ENCODE peak calls at places on chromosome 9, in eight cellular contexts. E, L, H, J, F, P, G and I are unnamed samples.

GRCh38 chr9:1049641-1050040 is 516 bp upstream of the DMRT2 start:
- DNase-seq in E (no peak), L (no peak), H (no peak), J (no peak), F (peak), P (no peak), G (no peak), I (peak)

GRCh38 chr9:2726620-2727335 is 9.5 kb downstream of the KCNV2 start:
- DNase-seq in E (no peak), L (no peak), H (no peak), J (no peak), F (no peak), P (no peak), G (no peak), I (peak)

GRCh38 chr9:2043881-2044462 is 28.8 kb downstream of the SMARCA2 start:
- DNase-seq in E (no peak), L (no peak), H (no peak), J (no peak), F (no peak), P (no peak), G (no peak), I (no peak)

GRCh38 chr9:27715651-27716050 is 142.4 kb upstream of the C9orf72 start:
- DNase-seq in E (no peak), L (no peak), H (no peak), J (no peak), F (no peak), P (no peak), G (no peak), I (no peak)

GRCh38 chr9:110141118-110141797 is 66.7 kb downstream of the C9orf152 start:
- DNase-seq in E (peak), L (no peak), H (peak), J (peak), F (no peak), P (peak), G (no peak), I (peak)

GRCh38 chr9:107872457-107873192 is 383.1 kb upstream of the KLF4 start:
- DNase-seq in E (no peak), L (no peak), H (no peak), J (no peak), F (no peak), P (no peak), G (no peak), I (no peak)

GRCh38 chr9:16828335-16829281 is 41.9 kb downstream of the BNC2 start:
- DNase-seq in E (peak), L (peak), H (peak), J (peak), F (peak), P (peak), G (peak), I (peak)

GRCh38 chr9:104682642-104683041 is 11.7 kb upstream of the OR13D1 start:
- DNase-seq in E (peak), L (peak), H (no peak), J (no peak), F (no peak), P (no peak), G (no peak), I (peak)

GRCh38 chr9:92455217-92455616 is 27.1 kb downstream of the ASPN start:
- DNase-seq in E (no peak), L (no peak), H (no peak), J (no peak), F (no peak), P (no peak), G (no peak), I (no peak)

GRCh38 chr9:99660191-99660636 is 161.5 kb upstream of the NR4A3 start:
- DNase-seq in E (no peak), L (no peak), H (no peak), J (no peak), F (peak), P (peak), G (no peak), I (no peak)

GRCh38 chr9:114387678-114388431 is at the start of gene AKNA:
- DNase-seq in E (peak), L (peak), H (peak), J (peak), F (peak), P (peak), G (peak), I (peak)

GRCh38 chr9:79041266-79041665 is 530.5 kb upstream of the TLE4 start:
- DNase-seq in E (no peak), L (no peak), H (no peak), J (no peak), F (no peak), P (no peak), G (no peak), I (peak)

GRCh38 chr9:88742483-88742882 is 207.5 kb downstream of the NXNL2 start:
- DNase-seq in E (peak), L (peak), H (peak), J (peak), F (no peak), P (peak), G (no peak), I (no peak)

GRCh38 chr9:131422241-131422792 is 28.4 kb downstream of the PRRC2B start:
- DNase-seq in E (no peak), L (peak), H (peak), J (no peak), F (no peak), P (no peak), G (no peak), I (peak)

GRCh38 chr9:100580255-100580654 is 2.4 kb downstream of the CAVIN4 start:
- DNase-seq in E (no peak), L (no peak), H (no peak), J (no peak), F (no peak), P (no peak), G (peak), I (no peak)

GRCh38 chr9:68704804-68705635 is at the start of gene PIP5K1B:
- DNase-seq in E (peak), L (peak), H (peak), J (peak), F (peak), P (peak), G (peak), I (peak)

GRCh38 chr9:114349713-114350480 is 20.2 kb downstream of the ORM2 start:
- DNase-seq in E (no peak), L (no peak), H (no peak), J (peak), F (no peak), P (peak), G (no peak), I (no peak)

GRCh38 chr9:6184749-6185645 is 30.6 kb upstream of the IL33 start:
- DNase-seq in E (no peak), L (peak), H (no peak), J (no peak), F (no peak), P (peak), G (no peak), I (no peak)

GRCh38 chr9:69340631-69341030 is 15.6 kb downstream of the ENTREP1 start:
- DNase-seq in E (no peak), L (no peak), H (no peak), J (no peak), F (no peak), P (no peak), G (no peak), I (no peak)

GRCh38 chr9:655875-656274 is 185.6 kb upstream of the DMRT1 start:
- DNase-seq in E (peak), L (no peak), H (peak), J (peak), F (no peak), P (peak), G (peak), I (peak)

GRCh38 chr9:85522459-85523092 is 219.2 kb downstream of the AGTPBP1 start:
- DNase-seq in E (peak), L (peak), H (peak), J (no peak), F (no peak), P (peak), G (peak), I (peak)

GRCh38 chr9:98410185-98410697 is 154.8 kb upstream of the TBC1D2 start:
- DNase-seq in E (peak), L (peak), H (no peak), J (no peak), F (no peak), P (no peak), G (peak), I (peak)

GRCh38 chr9:104232781-104233341 is 138.8 kb downstream of the SMC2 start:
- DNase-seq in E (peak), L (no peak), H (no peak), J (no peak), F (no peak), P (no peak), G (no peak), I (peak)

GRCh38 chr9:2359821-2360220 is 261.8 kb upstream of the VLDLR start:
- DNase-seq in E (no peak), L (no peak), H (no peak), J (no peak), F (no peak), P (no peak), G (no peak), I (no peak)

GRCh38 chr9:127074561-127075548 is 47.6 kb downstream of the ANGPTL2 start:
- DNase-seq in E (no peak), L (no peak), H (no peak), J (no peak), F (no peak), P (no peak), G (no peak), I (no peak)

GRCh38 chr9:84917366-84918063 is 248.0 kb downstream of the NTRK2 start:
- DNase-seq in E (no peak), L (no peak), H (no peak), J (no peak), F (peak), P (no peak), G (no peak), I (peak)

GRCh38 chr9:77422969-77423368 is 225.2 kb downstream of the GNA14 start:
- DNase-seq in E (no peak), L (no peak), H (no peak), J (no peak), F (no peak), P (no peak), G (no peak), I (no peak)

GRCh38 chr9:112815868-112816267 is 65.3 kb downstream of the SNX30 start:
- DNase-seq in E (no peak), L (no peak), H (no peak), J (no peak), F (no peak), P (no peak), G (no peak), I (no peak)

GRCh38 chr9:37801287-37801850 is 772 bp downstream of the DCAF10 start:
- DNase-seq in E (no peak), L (peak), H (peak), J (peak), F (peak), P (peak), G (peak), I (peak)

GRCh38 chr9:133506653-133507038 is 18.1 kb downstream of the MYMK start:
- DNase-seq in E (peak), L (no peak), H (peak), J (peak), F (no peak), P (peak), G (peak), I (no peak)

GRCh38 chr9:4164356-4164755 is 135.5 kb downstream of the GLIS3 start:
- DNase-seq in E (no peak), L (no peak), H (no peak), J (no peak), F (no peak), P (no peak), G (no peak), I (no peak)

GRCh38 chr9:133981958-133982681 is 10.0 kb downstream of the VAV2 start:
- DNase-seq in E (no peak), L (no peak), H (no peak), J (peak), F (no peak), P (no peak), G (no peak), I (no peak)

GRCh38 chr9:70587143-70587710 is 172.8 kb upstream of the KLF9 start:
- DNase-seq in E (peak), L (peak), H (no peak), J (no peak), F (no peak), P (peak), G (no peak), I (peak)

GRCh38 chr9:16267336-16268036 is 603.0 kb downstream of the BNC2 start:
- DNase-seq in E (peak), L (peak), H (no peak), J (no peak), F (peak), P (no peak), G (no peak), I (peak)

GRCh38 chr9:105270711-105271110 is 26.3 kb downstream of the SLC44A1 start:
- DNase-seq in E (no peak), L (no peak), H (no peak), J (no peak), F (no peak), P (no peak), G (no peak), I (no peak)

GRCh38 chr9:98009926-98010325 is 26.8 kb downstream of the ANP32B start:
- DNase-seq in E (peak), L (no peak), H (no peak), J (no peak), F (no peak), P (peak), G (no peak), I (no peak)

GRCh38 chr9:22855956-22856355 is 409.3 kb downstream of the DMRTA1 start:
- DNase-seq in E (no peak), L (no peak), H (no peak), J (no peak), F (no peak), P (no peak), G (no peak), I (no peak)

GRCh38 chr9:98556511-98556910 is 152.2 kb downstream of the GABBR2 start:
- DNase-seq in E (no peak), L (no peak), H (no peak), J (no peak), F (peak), P (no peak), G (no peak), I (no peak)

GRCh38 chr9:125455876-125456275 is 194.2 kb downstream of the GAPVD1 start:
- DNase-seq in E (no peak), L (no peak), H (no peak), J (no peak), F (no peak), P (no peak), G (no peak), I (no peak)

GRCh38 chr9:129361196-129361595 is 183.1 kb upstream of the IER5L start:
- DNase-seq in E (no peak), L (no peak), H (no peak), J (peak), F (no peak), P (no peak), G (no peak), I (no peak)

GRCh38 chr9:129359871-129360536 is 181.9 kb upstream of the IER5L start:
- DNase-seq in E (no peak), L (peak), H (no peak), J (peak), F (no peak), P (no peak), G (no peak), I (no peak)

GRCh38 chr9:129363216-129363873 is 185.3 kb upstream of the IER5L start:
- DNase-seq in E (no peak), L (no peak), H (no peak), J (peak), F (no peak), P (no peak), G (no peak), I (no peak)

GRCh38 chr9:129365196-129365595 is 187.1 kb upstream of the IER5L start:
- DNase-seq in E (no peak), L (no peak), H (no peak), J (no peak), F (no peak), P (no peak), G (no peak), I (no peak)

DNA sequence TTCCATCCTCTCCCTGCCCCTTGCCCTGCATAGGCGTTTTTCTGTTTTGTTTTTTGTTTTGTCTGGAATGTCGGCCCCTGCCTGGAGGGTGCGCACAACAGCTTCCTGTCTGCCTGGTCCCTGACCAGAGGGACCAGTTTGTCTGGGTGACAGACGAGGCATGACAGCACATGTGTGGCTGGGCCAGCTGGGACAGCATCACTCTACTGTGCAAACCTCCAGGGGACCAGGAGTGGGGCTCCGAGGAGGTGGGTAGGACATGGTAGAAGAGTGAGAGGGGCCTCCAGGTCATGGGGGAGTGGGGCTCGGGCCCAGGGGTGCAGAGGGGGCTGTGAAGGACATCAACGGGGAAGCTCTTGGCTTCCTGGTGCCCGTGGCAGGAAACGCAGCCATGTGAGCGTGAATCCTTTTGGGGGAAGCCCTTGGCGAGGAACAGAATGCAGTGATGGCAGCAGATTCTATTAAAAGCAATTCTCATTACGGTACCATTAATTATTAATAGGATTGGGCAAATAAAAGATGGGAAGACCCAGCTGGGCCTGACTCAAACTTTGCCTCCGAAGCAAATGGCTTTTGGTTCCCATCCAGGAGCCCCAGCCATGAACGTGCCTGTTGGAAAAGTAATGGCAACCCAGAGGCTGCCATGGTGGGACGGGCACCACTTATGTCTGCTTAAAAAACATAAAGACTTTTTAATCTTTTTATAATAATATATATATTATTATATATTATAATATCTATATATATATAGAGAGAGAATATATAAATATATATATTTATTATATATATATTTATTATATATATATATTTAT is 184.4 kb upstream of the IER5L start:
- DNase-seq in E (no peak), L (peak), H (no peak), J (peak), F (no peak), P (no peak), G (no peak), I (peak)
- TF ChIP-seq CTCF in E (no peak), L (no peak), H (no peak), J (no peak), F (no peak), P (no peak), G (no peak), I (peak)

GRCh38 chr9:120559546-120559945 is 20.4 kb downstream of the CDK5RAP2 start:
- DNase-seq in E (no peak), L (no peak), H (no peak), J (no peak), F (no peak), P (no peak), G (no peak), I (no peak)

GRCh38 chr9:120556780-120557179 is 23.2 kb downstream of the CDK5RAP2 start:
- DNase-seq in E (no peak), L (no peak), H (no peak), J (no peak), F (no peak), P (no peak), G (no peak), I (no peak)

GRCh38 chr9:120555884-120556283 is 24.1 kb downstream of the CDK5RAP2 start:
- DNase-seq in E (no peak), L (no peak), H (no peak), J (no peak), F (no peak), P (no peak), G (no peak), I (no peak)

GRCh38 chr9:120558454-120558853 is 21.5 kb downstream of the CDK5RAP2 start:
- DNase-seq in E (no peak), L (no peak), H (no peak), J (no peak), F (no peak), P (no peak), G (no peak), I (no peak)

DNA sequence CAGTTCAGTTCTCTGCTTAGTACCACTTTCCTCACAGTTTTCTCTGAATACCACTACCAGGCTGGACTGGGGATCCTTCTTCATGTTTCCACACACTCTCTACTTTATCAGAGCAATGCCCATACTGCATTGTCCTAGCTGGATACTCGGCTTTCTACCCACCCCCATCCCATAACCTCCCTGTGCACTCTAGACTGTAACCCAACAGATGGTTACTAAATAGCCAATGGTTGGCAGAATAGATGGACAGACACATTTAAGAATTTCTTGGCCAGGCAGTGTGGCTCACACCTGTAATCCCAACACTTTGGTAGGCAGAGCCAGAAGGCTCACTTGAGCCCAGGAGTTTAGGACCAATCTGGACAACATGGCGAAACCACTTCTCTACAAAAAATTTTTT is 22.8 kb downstream of the CDK5RAP2 start:
- DNase-seq in E (no peak), L (no peak), H (no peak), J (no peak), F (no peak), P (no peak), G (no peak), I (no peak)
- H3K4me3 ChIP-seq in E (no peak), L (no peak), H (no peak), J (no peak), F (no peak), P (no peak), G (no peak), I (no peak)

GRCh38 chr9:137222190-137223077 is at the start of gene RNF208:
- DNase-seq in E (no peak), L (peak), H (no peak), J (no peak), F (peak), P (no peak), G (peak), I (no peak)
- TF ChIP-seq CTCF in E (no peak), L (no peak), H (no peak), J (no peak), F (no peak), P (no peak), G (no peak), I (no peak)

DNA sequence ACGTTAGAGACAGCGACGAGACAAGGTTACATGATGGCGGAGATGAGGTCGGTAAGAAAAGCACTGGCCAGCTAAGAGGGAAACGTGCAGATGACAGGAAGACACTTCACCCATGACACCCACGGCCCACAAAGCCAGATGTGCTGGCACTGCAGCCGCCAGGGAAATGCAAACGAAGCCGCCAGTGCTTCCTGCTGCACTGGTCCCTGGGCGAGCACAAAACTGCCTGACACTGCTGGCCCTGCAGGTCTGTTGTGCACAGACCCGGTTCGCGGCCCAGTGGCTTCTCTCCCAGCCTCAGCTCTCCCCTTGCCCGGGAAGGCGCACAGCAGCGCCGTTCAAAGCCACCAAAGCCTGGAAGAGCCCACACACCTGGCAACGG is 20.3 kb downstream of the QSOX2 start:
- DNase-seq in E (no peak), L (no peak), H (no peak), J (no peak), F (no peak), P (no peak), G (no peak), I (no peak)
- H3K4me3 ChIP-seq in E (no peak), L (no peak), H (no peak), J (no peak), F (no peak), P (no peak), G (no peak), I (no peak)